ENCODE peak calls at places on chromosome 12, in nine cellular contexts. R, B, I, O, L, D, K, N and F are unnamed samples.

GRCh38 chr12:15720299-15720698 is 68.9 kb downstream of the EPS8 start:
- DNase-seq in R (no peak), D (peak; percentile 41), L (no peak), I (no peak), O (no peak), K (no peak), N (no peak), B (no peak), F (no peak)

GRCh38 chr12:113723631-113724030 is 242.5 kb downstream of the RBM19 start:
- DNase-seq in K (no peak), N (no peak), B (no peak), R (no peak), L (no peak), I (no peak), D (no peak), O (no peak), F (no peak)

GRCh38 chr12:55847603-55848329 is 5.0 kb upstream of the MMP19 start:
- DNase-seq in L (no peak), N (peak; percentile 52), R (peak; percentile 100), O (peak; percentile 94), I (no peak), K (no peak), D (peak; percentile 98), B (peak; percentile 95), F (peak; percentile 29)

GRCh38 chr12:63400746-63401145 is 249.7 kb upstream of the AVPR1A start:
- DNase-seq in R (peak; percentile 70), D (peak; percentile 54), B (no peak), O (no peak), K (no peak), N (no peak), I (no peak), L (no peak), F (no peak)

GRCh38 chr12:1875608-1876007 is 42.8 kb downstream of the CACNA2D4 start:
- DNase-seq in I (peak; percentile 36), R (no peak), D (no peak), K (no peak), N (no peak), O (no peak), B (no peak), L (no peak), F (no peak)

GRCh38 chr12:27109339-27110023 is 27.1 kb upstream of the C12orf71 start:
- DNase-seq in I (no peak), R (peak; percentile 18), L (no peak), B (no peak), N (no peak), K (no peak), D (no peak), O (peak; percentile 67), F (no peak)

GRCh38 chr12:12676605-12677004 is 19.4 kb downstream of the GPR19 start:
- DNase-seq in K (no peak), I (no peak), L (no peak), D (no peak), O (no peak), R (no peak), B (no peak), N (no peak), F (no peak)

GRCh38 chr12:34198924-34199323 is 176.6 kb downstream of the ALG10 start:
- DNase-seq in B (no peak), I (no peak), K (no peak), D (no peak), L (no peak), O (no peak), N (no peak), R (no peak), F (no peak)

GRCh38 chr12:27969901-27970390 is 2.6 kb downstream of the PTHLH start:
- DNase-seq in I (no peak), D (peak; percentile 58), R (no peak), O (peak; percentile 59), L (peak; percentile 24), K (peak; percentile 52), B (no peak), N (no peak), F (peak; percentile 46)

GRCh38 chr12:114344264-114344663 is 61.7 kb downstream of the TBX5 start:
- DNase-seq in B (no peak), N (no peak), O (no peak), L (no peak), K (no peak), I (no peak), R (no peak), D (no peak), F (no peak)

GRCh38 chr12:19529933-19530630 is 90.8 kb downstream of the AEBP2 start:
- DNase-seq in I (no peak), O (peak; percentile 50), D (peak; percentile 45), L (no peak), B (no peak), N (no peak), K (no peak), R (peak; percentile 53), F (no peak)

GRCh38 chr12:120370343-120371243 is 1.6 kb upstream of the MSI1 start:
- DNase-seq in L (no peak), O (no peak), N (no peak), K (no peak), B (no peak), I (no peak), D (no peak), R (no peak), F (no peak)

GRCh38 chr12:123059501-123059900 is 79.0 kb downstream of the ARL6IP4 start:
- DNase-seq in L (no peak), I (no peak), K (no peak), O (peak; percentile 33), N (no peak), D (peak; percentile 77), R (no peak), B (no peak), F (no peak)

GRCh38 chr12:131929530-131930456 is 717 bp downstream of the PUS1 start:
- DNase-seq in O (peak; percentile 46), I (peak; percentile 76), R (peak; percentile 18), N (no peak), K (peak; percentile 66), L (no peak), B (no peak), D (no peak), F (no peak)

GRCh38 chr12:9033244-9033887 is 44.0 kb downstream of the KLRG1 start:
- DNase-seq in L (no peak), K (no peak), B (no peak), O (no peak), R (no peak), I (no peak), D (no peak), N (no peak), F (no peak)

GRCh38 chr12:69649529-69649928 is 38.8 kb upstream of the LRRC10 start:
- DNase-seq in R (no peak), B (no peak), N (no peak), I (no peak), L (no peak), O (no peak), D (peak; percentile 10), K (no peak), F (no peak)

GRCh38 chr12:15688838-15689237 is 100.3 kb downstream of the EPS8 start:
- DNase-seq in O (no peak), D (peak; percentile 46), R (no peak), K (no peak), B (no peak), I (peak; percentile 54), N (peak; percentile 81), L (no peak), F (peak; percentile 63)

GRCh38 chr12:1793426-1794210 is 26.7 kb upstream of the LRTM2 start:
- DNase-seq in L (no peak), D (no peak), B (no peak), K (no peak), O (no peak), I (peak; percentile 44), R (no peak), N (no peak), F (no peak)

GRCh38 chr12:100324498-100324897 is 32.4 kb upstream of the SLC17A8 start:
- DNase-seq in D (no peak), K (no peak), I (no peak), L (no peak), N (no peak), R (no peak), O (no peak), B (no peak), F (no peak)

GRCh38 chr12:92363295-92364146 is 217.9 kb upstream of the BTG1 start:
- DNase-seq in N (peak; percentile 87), L (no peak), O (peak; percentile 38), R (peak; percentile 7), D (peak; percentile 76), K (peak; percentile 55), B (peak; percentile 55), I (no peak), F (peak; percentile 44)

GRCh38 chr12:75923964-75924666 is 107.5 kb downstream of the PHLDA1 start:
- DNase-seq in B (no peak), R (no peak), L (no peak), D (peak; percentile 41), O (no peak), N (no peak), K (no peak), I (no peak), F (no peak)

GRCh38 chr12:39959467-39959866 is 146.4 kb downstream of the SLC2A13 start:
- DNase-seq in B (no peak), I (no peak), R (no peak), D (no peak), L (no peak), O (no peak), K (no peak), N (no peak), F (no peak)

GRCh38 chr12:127570793-127571360 is 696.1 kb upstream of the TMEM132C start:
- DNase-seq in I (no peak), K (no peak), R (no peak), D (no peak), L (no peak), B (no peak), O (no peak), N (no peak), F (no peak)

GRCh38 chr12:6724409-6724797 is 557 bp downstream of the COPS7A start:
- DNase-seq in I (peak; percentile 63), R (peak; percentile 11), O (peak; percentile 28), B (no peak), N (no peak), K (no peak), L (no peak), D (peak; percentile 30), F (no peak)

GRCh38 chr12:80648866-80649265 is 58.6 kb upstream of the MYF6 start:
- DNase-seq in D (peak; percentile 11), B (no peak), K (no peak), R (peak; percentile 47), O (peak; percentile 33), N (no peak), L (no peak), I (no peak), F (no peak)

GRCh38 chr12:54136844-54137580 is 51.8 kb downstream of the SMUG1 start:
- DNase-seq in K (no peak), D (no peak), N (no peak), B (no peak), O (peak; percentile 63), R (no peak), I (no peak), L (no peak), F (no peak)

GRCh38 chr12:51270067-51270846 is at the start of gene SMAGP:
- DNase-seq in I (peak; percentile 91), L (no peak), N (no peak), O (peak; percentile 73), K (peak; percentile 71), B (peak; percentile 63), R (peak; percentile 22), D (peak; percentile 59), F (no peak)

GRCh38 chr12:68121143-68121542 is 38.4 kb downstream of the IFNG start:
- DNase-seq in K (no peak), I (no peak), N (no peak), R (no peak), L (no peak), B (no peak), O (no peak), D (no peak), F (no peak)